ENCODE peak calls at places on chromosomes 11 and 22, in six cellular contexts. One of them, this sample, is unnamed.

GRCh38 chr22:41245917-41246499 is 5.3 kb upstream of the CHADL start:
- DNase-seq in left ventricle myocardium inferior: no peak
- DNase-seq in body of pancreas: no peak
- DNase-seq in dorsolateral prefrontal cortex: no peak
- DNase-seq in IMR-90: no peak
- DNase-seq in foreskin keratinocyte: no peak
- DNase-seq in this sample: no peak

GRCh38 chr11:102469196-102469821 is 16.7 kb upstream of the TMEM123 start:
- DNase-seq in dorsolateral prefrontal cortex: no peak
- DNase-seq in body of pancreas: peak; percentile 38
- DNase-seq in IMR-90: peak; percentile 62
- DNase-seq in left ventricle myocardium inferior: no peak
- DNase-seq in foreskin keratinocyte: no peak
- DNase-seq in this sample: no peak

GRCh38 chr11:7600205-7600775 is 73.0 kb downstream of the CYB5R2 start:
- DNase-seq in body of pancreas: peak; percentile 51
- DNase-seq in left ventricle myocardium inferior: no peak
- DNase-seq in IMR-90: peak; percentile 78
- DNase-seq in foreskin keratinocyte: peak; percentile 96
- DNase-seq in dorsolateral prefrontal cortex: no peak
- DNase-seq in this sample: no peak

GRCh38 chr11:103035656-103036434 is 56.1 kb downstream of the DCUN1D5 start:
- DNase-seq in left ventricle myocardium inferior: no peak
- DNase-seq in dorsolateral prefrontal cortex: no peak
- DNase-seq in IMR-90: peak; percentile 86
- DNase-seq in foreskin keratinocyte: peak; percentile 46
- DNase-seq in body of pancreas: peak; percentile 74
- DNase-seq in this sample: no peak

GRCh38 chr22:21009638-21010425 is 5.1 kb upstream of the P2RX6 start:
- DNase-seq in left ventricle myocardium inferior: no peak
- DNase-seq in IMR-90: peak; percentile 52
- DNase-seq in body of pancreas: peak; percentile 56
- DNase-seq in dorsolateral prefrontal cortex: no peak
- DNase-seq in foreskin keratinocyte: no peak
- DNase-seq in this sample: peak; percentile 35

GRCh38 chr11:16086229-16086628 is 270.1 kb downstream of the SOX6 start:
- DNase-seq in foreskin keratinocyte: no peak
- DNase-seq in body of pancreas: no peak
- DNase-seq in dorsolateral prefrontal cortex: no peak
- DNase-seq in left ventricle myocardium inferior: no peak
- DNase-seq in IMR-90: no peak
- DNase-seq in this sample: no peak

GRCh38 chr11:86636275-86636674 is 36.1 kb downstream of the ME3 start:
- DNase-seq in IMR-90: peak; percentile 31
- DNase-seq in dorsolateral prefrontal cortex: no peak
- DNase-seq in left ventricle myocardium inferior: no peak
- DNase-seq in body of pancreas: no peak
- DNase-seq in foreskin keratinocyte: no peak
- DNase-seq in this sample: no peak

GRCh38 chr11:104327864-104328513 is 164.0 kb upstream of the PDGFD start:
- DNase-seq in body of pancreas: no peak
- DNase-seq in dorsolateral prefrontal cortex: no peak
- DNase-seq in foreskin keratinocyte: no peak
- DNase-seq in left ventricle myocardium inferior: no peak
- DNase-seq in IMR-90: peak; percentile 2
- DNase-seq in this sample: no peak

GRCh38 chr11:1333091-1333772 is 23.8 kb upstream of the TOLLIP start:
- DNase-seq in dorsolateral prefrontal cortex: no peak
- DNase-seq in IMR-90: no peak
- DNase-seq in body of pancreas: no peak
- DNase-seq in left ventricle myocardium inferior: no peak
- DNase-seq in foreskin keratinocyte: no peak
- DNase-seq in this sample: no peak

GRCh38 chr11:29333993-29334780 is 682.6 kb downstream of the KCNA4 start:
- DNase-seq in foreskin keratinocyte: no peak
- DNase-seq in body of pancreas: no peak
- DNase-seq in dorsolateral prefrontal cortex: no peak
- DNase-seq in left ventricle myocardium inferior: no peak
- DNase-seq in IMR-90: peak; percentile 88
- DNase-seq in this sample: no peak

GRCh38 chr11:92152245-92152644 is 72.4 kb upstream of the FAT3 start:
- DNase-seq in body of pancreas: no peak
- DNase-seq in dorsolateral prefrontal cortex: no peak
- DNase-seq in foreskin keratinocyte: no peak
- DNase-seq in left ventricle myocardium inferior: no peak
- DNase-seq in IMR-90: no peak
- DNase-seq in this sample: no peak

GRCh38 chr11:131092469-131092868 is 176.2 kb upstream of the SNX19 start:
- DNase-seq in foreskin keratinocyte: no peak
- DNase-seq in left ventricle myocardium inferior: no peak
- DNase-seq in IMR-90: peak; percentile 17
- DNase-seq in body of pancreas: no peak
- DNase-seq in dorsolateral prefrontal cortex: no peak
- DNase-seq in this sample: no peak

GRCh38 chr11:126465573-126466287 is 110.2 kb downstream of the ST3GAL4 start:
- DNase-seq in foreskin keratinocyte: no peak
- DNase-seq in left ventricle myocardium inferior: no peak
- DNase-seq in IMR-90: no peak
- DNase-seq in dorsolateral prefrontal cortex: no peak
- DNase-seq in body of pancreas: peak; percentile 25
- DNase-seq in this sample: no peak

GRCh38 chr11:60477035-60477445 is 15.5 kb upstream of the MS4A12 start:
- DNase-seq in foreskin keratinocyte: no peak
- DNase-seq in dorsolateral prefrontal cortex: no peak
- DNase-seq in left ventricle myocardium inferior: no peak
- DNase-seq in IMR-90: no peak
- DNase-seq in body of pancreas: peak; percentile 32
- DNase-seq in this sample: no peak

GRCh38 chr11:68950776-68951175 is 30.0 kb downstream of the MRGPRD start:
- DNase-seq in IMR-90: no peak
- DNase-seq in left ventricle myocardium inferior: no peak
- DNase-seq in dorsolateral prefrontal cortex: no peak
- DNase-seq in foreskin keratinocyte: no peak
- DNase-seq in body of pancreas: no peak
- DNase-seq in this sample: no peak

GRCh38 chr22:46081036-46081830 is 69.1 kb upstream of the PPARA start:
- DNase-seq in foreskin keratinocyte: no peak
- DNase-seq in left ventricle myocardium inferior: peak; percentile 17
- DNase-seq in dorsolateral prefrontal cortex: peak; percentile 67
- DNase-seq in body of pancreas: no peak
- DNase-seq in IMR-90: no peak
- DNase-seq in this sample: peak; percentile 76
- H3K27ac ChIP-seq in foreskin keratinocyte: peak overlapping the region; percentile 82
- H3K27ac ChIP-seq in left ventricle myocardium inferior: peak overlapping the region; percentile 100
- H3K27ac ChIP-seq in dorsolateral prefrontal cortex: peak overlapping the region; percentile 98
- H3K27ac ChIP-seq in body of pancreas: peak overlapping the region; percentile 98
- H3K27ac ChIP-seq in IMR-90: peak overlapping the region; percentile 63
- H3K27ac ChIP-seq in this sample: peak overlapping the region; percentile 91

GRCh38 chr11:8693010-8693551 is 10.5 kb downstream of the RPL27A start:
- DNase-seq in IMR-90: peak; percentile 57
- DNase-seq in left ventricle myocardium inferior: no peak
- DNase-seq in body of pancreas: no peak
- DNase-seq in foreskin keratinocyte: no peak
- DNase-seq in dorsolateral prefrontal cortex: no peak
- DNase-seq in this sample: peak; percentile 62

GRCh38 chr11:8692417-8692816 is 9.8 kb downstream of the RPL27A start:
- DNase-seq in IMR-90: no peak
- DNase-seq in dorsolateral prefrontal cortex: no peak
- DNase-seq in left ventricle myocardium inferior: no peak
- DNase-seq in body of pancreas: no peak
- DNase-seq in foreskin keratinocyte: no peak
- DNase-seq in this sample: no peak

GRCh38 chr11:8691601-8692000 is 9.0 kb downstream of the RPL27A start:
- DNase-seq in left ventricle myocardium inferior: no peak
- DNase-seq in dorsolateral prefrontal cortex: no peak
- DNase-seq in body of pancreas: no peak
- DNase-seq in IMR-90: no peak
- DNase-seq in foreskin keratinocyte: no peak
- DNase-seq in this sample: peak; percentile 16

GRCh38 chr11:8693555-8693954 is 11.0 kb downstream of the RPL27A start:
- DNase-seq in body of pancreas: no peak
- DNase-seq in left ventricle myocardium inferior: no peak
- DNase-seq in dorsolateral prefrontal cortex: no peak
- DNase-seq in foreskin keratinocyte: no peak
- DNase-seq in IMR-90: no peak
- DNase-seq in this sample: peak; percentile 48

DNA sequence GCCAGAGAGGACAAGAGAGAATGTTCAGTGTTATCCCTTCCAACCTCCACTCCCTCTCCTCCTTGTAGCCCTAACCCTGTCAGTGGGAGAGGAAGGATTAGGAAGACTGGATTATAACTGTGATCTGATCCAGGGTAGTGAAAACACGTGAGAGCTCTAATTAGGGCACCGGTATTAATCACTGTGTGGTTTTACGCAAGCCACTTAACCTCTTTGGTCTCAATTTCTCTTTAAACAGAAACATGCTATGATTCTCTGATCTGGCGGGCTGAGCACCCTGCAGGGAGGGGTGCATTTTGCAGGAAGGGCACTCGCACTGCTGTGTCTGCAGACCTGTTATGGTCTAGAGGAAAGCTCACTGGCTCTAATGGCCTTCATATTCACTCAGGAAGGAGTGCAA is 11.5 kb downstream of the RPL27A start:
- DNase-seq in IMR-90: no peak
- DNase-seq in left ventricle myocardium inferior: no peak
- DNase-seq in foreskin keratinocyte: no peak
- DNase-seq in dorsolateral prefrontal cortex: no peak
- DNase-seq in body of pancreas: no peak
- DNase-seq in this sample: peak; percentile 23
- H3K27ac ChIP-seq in IMR-90: no peak overlapping the region
- H3K27ac ChIP-seq in left ventricle myocardium inferior: no peak overlapping the region
- H3K27ac ChIP-seq in foreskin keratinocyte: no peak overlapping the region
- H3K27ac ChIP-seq in dorsolateral prefrontal cortex: no peak overlapping the region
- H3K27ac ChIP-seq in body of pancreas: no peak overlapping the region
- H3K27ac ChIP-seq in this sample: no peak overlapping the region

GRCh38 chr11:9700105-9700801 is 36.4 kb downstream of the SWAP70 start:
- DNase-seq in foreskin keratinocyte: no peak
- DNase-seq in body of pancreas: peak; percentile 39
- DNase-seq in left ventricle myocardium inferior: no peak
- DNase-seq in dorsolateral prefrontal cortex: no peak
- DNase-seq in IMR-90: no peak
- DNase-seq in this sample: no peak
- H3K27ac ChIP-seq in foreskin keratinocyte: no peak overlapping the region
- H3K27ac ChIP-seq in body of pancreas: peak overlapping the region; percentile 76
- H3K27ac ChIP-seq in left ventricle myocardium inferior: peak overlapping the region; percentile 54
- H3K27ac ChIP-seq in dorsolateral prefrontal cortex: peak overlapping the region; percentile 85
- H3K27ac ChIP-seq in IMR-90: no peak overlapping the region
- H3K27ac ChIP-seq in this sample: peak overlapping the region; percentile 34

DNA sequence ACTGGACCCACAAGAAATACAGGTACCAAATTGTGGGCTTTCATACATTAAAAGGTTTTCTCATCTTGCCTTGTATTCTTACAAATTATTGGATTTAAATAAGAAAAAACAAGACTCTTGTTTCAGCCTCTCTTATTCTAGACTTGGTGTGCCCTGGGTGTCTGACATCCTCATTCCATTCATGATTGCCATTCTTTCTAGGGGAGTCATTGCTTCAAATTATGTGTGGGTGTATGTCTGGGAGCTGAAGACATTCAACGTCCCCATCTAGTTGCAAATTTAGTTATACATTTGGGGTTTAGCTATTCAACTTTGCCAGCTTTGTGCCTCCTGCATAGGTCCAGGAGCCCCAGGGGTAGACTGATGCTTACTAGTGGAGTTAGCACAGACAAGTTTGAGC is 18.1 kb downstream of the MAML2 start:
- DNase-seq in foreskin keratinocyte: no peak
- DNase-seq in IMR-90: peak; percentile 83
- DNase-seq in body of pancreas: no peak
- DNase-seq in left ventricle myocardium inferior: no peak
- DNase-seq in dorsolateral prefrontal cortex: no peak
- DNase-seq in this sample: no peak
- H3K27ac ChIP-seq in foreskin keratinocyte: no peak overlapping the region
- H3K27ac ChIP-seq in IMR-90: peak overlapping the region; percentile 96
- H3K27ac ChIP-seq in body of pancreas: peak overlapping the region; percentile 68
- H3K27ac ChIP-seq in left ventricle myocardium inferior: no peak overlapping the region
- H3K27ac ChIP-seq in dorsolateral prefrontal cortex: no peak overlapping the region
- H3K27ac ChIP-seq in this sample: peak overlapping the region; percentile 48

GRCh38 chr11:59417023-59417422 is 9.2 kb downstream of the OR5A2 start:
- DNase-seq in IMR-90: no peak
- DNase-seq in body of pancreas: no peak
- DNase-seq in dorsolateral prefrontal cortex: no peak
- DNase-seq in foreskin keratinocyte: no peak
- DNase-seq in left ventricle myocardium inferior: no peak
- DNase-seq in this sample: no peak

GRCh38 chr11:59423835-59424234 is 2.4 kb downstream of the OR5A2 start:
- DNase-seq in IMR-90: no peak
- DNase-seq in left ventricle myocardium inferior: no peak
- DNase-seq in foreskin keratinocyte: no peak
- DNase-seq in dorsolateral prefrontal cortex: no peak
- DNase-seq in body of pancreas: no peak
- DNase-seq in this sample: no peak

GRCh38 chr11:59416613-59417012 is 9.6 kb downstream of the OR5A2 start:
- DNase-seq in left ventricle myocardium inferior: no peak
- DNase-seq in dorsolateral prefrontal cortex: peak; percentile 57
- DNase-seq in body of pancreas: no peak
- DNase-seq in IMR-90: no peak
- DNase-seq in foreskin keratinocyte: no peak
- DNase-seq in this sample: no peak

GRCh38 chr11:59413646-59414045 is 12.6 kb downstream of the OR5A2 start:
- DNase-seq in IMR-90: no peak
- DNase-seq in dorsolateral prefrontal cortex: no peak
- DNase-seq in left ventricle myocardium inferior: no peak
- DNase-seq in body of pancreas: no peak
- DNase-seq in foreskin keratinocyte: no peak
- DNase-seq in this sample: no peak

GRCh38 chr11:59418151-59418550 is 8.1 kb downstream of the OR5A2 start:
- DNase-seq in foreskin keratinocyte: no peak
- DNase-seq in IMR-90: no peak
- DNase-seq in dorsolateral prefrontal cortex: no peak
- DNase-seq in left ventricle myocardium inferior: no peak
- DNase-seq in body of pancreas: no peak
- DNase-seq in this sample: no peak
- H3K27ac ChIP-seq in foreskin keratinocyte: no peak overlapping the region
- H3K27ac ChIP-seq in IMR-90: no peak overlapping the region
- H3K27ac ChIP-seq in dorsolateral prefrontal cortex: no peak overlapping the region
- H3K27ac ChIP-seq in left ventricle myocardium inferior: no peak overlapping the region
- H3K27ac ChIP-seq in body of pancreas: no peak overlapping the region
- H3K27ac ChIP-seq in this sample: no peak overlapping the region

DNA sequence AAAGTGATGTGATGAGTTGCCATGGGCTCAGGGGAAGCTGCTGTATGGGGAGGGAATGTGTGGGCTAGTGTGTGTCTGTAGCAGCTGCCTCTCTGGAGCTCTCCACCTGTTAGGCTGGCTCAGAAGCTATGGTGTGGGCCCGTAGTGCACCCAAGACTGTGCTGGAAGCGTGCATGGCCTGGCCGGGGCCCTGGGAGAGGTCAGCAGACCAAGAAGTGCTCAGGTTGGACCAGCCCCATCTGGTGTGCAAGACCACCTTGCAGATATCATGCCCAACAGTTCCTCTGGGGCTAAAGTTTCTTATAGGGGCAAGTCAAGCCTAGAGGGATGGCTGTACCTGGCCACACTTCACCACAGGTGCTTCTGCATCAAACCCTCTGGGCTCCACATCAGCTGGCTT is 274.4 kb upstream of the CCDC179 start:
- DNase-seq in left ventricle myocardium inferior: no peak
- DNase-seq in IMR-90: no peak
- DNase-seq in foreskin keratinocyte: no peak
- DNase-seq in dorsolateral prefrontal cortex: no peak
- DNase-seq in body of pancreas: no peak
- DNase-seq in this sample: peak; percentile 49
- H3K27ac ChIP-seq in left ventricle myocardium inferior: no peak overlapping the region
- H3K27ac ChIP-seq in IMR-90: no peak overlapping the region
- H3K27ac ChIP-seq in foreskin keratinocyte: no peak overlapping the region
- H3K27ac ChIP-seq in dorsolateral prefrontal cortex: no peak overlapping the region
- H3K27ac ChIP-seq in body of pancreas: no peak overlapping the region
- H3K27ac ChIP-seq in this sample: no peak overlapping the region